ENCODE peak calls at places on chromosomes 3 and 15, in eight cellular contexts. I is dermis blood vessel endothelial cell, T is ovary, R is NCI-H146, P is bronchial epithelial cell, F is skeletal muscle cell, Z is mesothelial cell of epicardium, B is SW 1271. S is an unnamed sample.

GRCh38 chr3:8301977-8302589 is 199.5 kb upstream of the LMCD1 start:
- DNase-seq in T (no peak), R (no peak), P (peak), B (peak), Z (no peak), F (peak), I (peak), S (no peak)

GRCh38 chr3:45881031-45882022 is 5.0 kb upstream of the CCR9 start:
- DNase-seq in R (no peak), F (no peak), T (no peak), P (peak), Z (no peak), B (no peak), I (no peak), S (peak)

GRCh38 chr15:35630570-35630969 is 84.6 kb upstream of the DPH6 start:
- DNase-seq in T (no peak), R (no peak), Z (no peak), B (no peak), P (peak), F (peak), I (no peak), S (no peak)

GRCh38 chr3:35829499-35829898 is 190.2 kb downstream of the ARPP21 start:
- DNase-seq in P (peak), I (no peak), T (no peak), Z (no peak), B (no peak), F (no peak), R (no peak), S (no peak)

GRCh38 chr3:25604107-25604805 is 60.5 kb downstream of the TOP2B start:
- DNase-seq in I (no peak), P (peak), T (no peak), Z (no peak), R (no peak), B (no peak), F (peak), S (no peak)

GRCh38 chr3:170725285-170725731 is 139.4 kb upstream of the SLC7A14 start:
- DNase-seq in P (no peak), F (no peak), I (no peak), Z (no peak), B (no peak), R (no peak), T (no peak), S (no peak)

GRCh38 chr3:10949197-10949596 is 43.4 kb upstream of the SLC6A1 start:
- DNase-seq in I (no peak), B (no peak), T (no peak), R (no peak), F (no peak), Z (no peak), P (no peak), S (no peak)

GRCh38 chr15:66101715-66102395 is 151.7 kb downstream of the MEGF11 start:
- DNase-seq in I (no peak), P (no peak), Z (no peak), F (no peak), R (peak), B (no peak), T (no peak), S (no peak)

GRCh38 chr3:31862861-31863260 is 118.2 kb downstream of the OSBPL10 start:
- DNase-seq in Z (no peak), B (no peak), F (no peak), I (no peak), P (no peak), T (no peak), R (no peak), S (no peak)

GRCh38 chr3:178170698-178171535 is 365.3 kb upstream of the KCNMB2 start:
- DNase-seq in B (no peak), R (no peak), Z (no peak), F (peak), P (peak), I (peak), T (no peak), S (no peak)

GRCh38 chr3:195893121-195893449 is 15.3 kb downstream of the TNK2 start:
- DNase-seq in F (no peak), T (no peak), Z (no peak), P (no peak), B (no peak), R (no peak), I (no peak), S (no peak)

GRCh38 chr3:17442332-17443049 is 299.9 kb downstream of the TBC1D5 start:
- DNase-seq in Z (no peak), B (no peak), F (no peak), P (peak), R (no peak), I (no peak), T (no peak), S (no peak)

GRCh38 chr15:80556694-80557367 is 138.3 kb upstream of the ABHD17C start:
- DNase-seq in B (no peak), Z (no peak), P (no peak), F (peak), R (no peak), I (no peak), T (no peak), S (no peak)

GRCh38 chr3:57696861-57697321 is 4.0 kb upstream of the DENND6A start:
- DNase-seq in Z (no peak), R (no peak), F (peak), I (no peak), P (peak), B (no peak), T (no peak), S (no peak)

GRCh38 chr15:73530649-73531048 is 87.7 kb downstream of the REC114 start:
- DNase-seq in T (no peak), F (no peak), R (no peak), I (no peak), P (peak), B (no peak), Z (no peak), S (no peak)

GRCh38 chr3:106678657-106679390 is 698.4 kb upstream of the CCDC54 start:
- DNase-seq in T (no peak), R (no peak), Z (no peak), P (no peak), I (no peak), F (no peak), B (no peak), S (no peak)

GRCh38 chr15:29103825-29104565 is 165.6 kb downstream of the NSMCE3 start:
- DNase-seq in R (no peak), Z (peak), T (peak), I (peak), F (peak), B (no peak), P (peak), S (peak)

GRCh38 chr15:52295421-52295991 is at the start of gene MYO5C:
- DNase-seq in T (peak), Z (peak), I (peak), B (no peak), F (no peak), R (peak), P (peak), S (no peak)

GRCh38 chr15:74786659-74787165 is 4.8 kb downstream of the CSK start:
- DNase-seq in B (no peak), I (no peak), P (no peak), F (no peak), R (no peak), T (no peak), Z (no peak), S (no peak)

GRCh38 chr3:38327335-38328009 is 19.1 kb upstream of the XYLB start:
- DNase-seq in P (peak), I (peak), T (no peak), R (no peak), F (peak), Z (no peak), B (no peak), S (no peak)

GRCh38 chr3:107704477-107704876 is 181.7 kb downstream of the BBX start:
- DNase-seq in F (no peak), T (no peak), I (peak), R (no peak), B (no peak), Z (no peak), P (peak), S (no peak)

GRCh38 chr3:93867425-93867824 is 106.3 kb downstream of the PROS1 start:
- DNase-seq in F (no peak), Z (no peak), T (no peak), I (no peak), B (no peak), R (no peak), P (no peak), S (no peak)

GRCh38 chr15:33045066-33045810 is 149.3 kb downstream of the FMN1 start:
- DNase-seq in P (no peak), B (no peak), Z (no peak), T (no peak), F (no peak), I (no peak), R (no peak), S (no peak)

GRCh38 chr3:128794067-128794768 is 68.2 kb downstream of the RAB7A start:
- DNase-seq in T (no peak), P (peak), R (no peak), Z (no peak), F (peak), I (peak), B (no peak), S (peak)

GRCh38 chr3:113643583-113643982 is 52.9 kb downstream of the USF3 start:
- DNase-seq in Z (no peak), I (no peak), F (no peak), T (no peak), B (no peak), R (no peak), P (no peak), S (no peak)

GRCh38 chr3:72957303-72957702 is 39.3 kb upstream of the PPP4R2 start:
- DNase-seq in T (no peak), Z (no peak), B (no peak), F (no peak), R (no peak), I (no peak), P (no peak), S (no peak)

GRCh38 chr3:185318136-185318535 is 44.8 kb upstream of the MAP3K13 start:
- DNase-seq in B (no peak), F (no peak), R (no peak), Z (no peak), P (peak), T (no peak), I (peak), S (no peak)

GRCh38 chr15:85407421-85408269 is 27.2 kb downstream of the AKAP13 start:
- DNase-seq in B (peak), T (no peak), F (peak), R (no peak), I (peak), P (peak), Z (no peak), S (peak)

GRCh38 chr15:45288947-45289346 is 36.9 kb downstream of the SLC28A2 start:
- DNase-seq in P (no peak), B (no peak), F (no peak), T (no peak), R (no peak), I (no peak), Z (no peak), S (no peak)

GRCh38 chr3:51982352-51982837 is 940 bp upstream of the ACY1 start:
- DNase-seq in T (no peak), Z (no peak), P (no peak), I (peak), B (peak), F (no peak), R (peak), S (no peak)

GRCh38 chr3:54891540-54891897 is 36.3 kb downstream of the LRTM1 start:
- DNase-seq in B (no peak), T (peak), I (no peak), R (peak), P (peak), F (peak), Z (peak), S (no peak)

GRCh38 chr15:33048255-33048654 is 146.3 kb downstream of the FMN1 start:
- DNase-seq in Z (no peak), F (no peak), R (no peak), I (no peak), B (no peak), P (no peak), T (no peak), S (no peak)

GRCh38 chr15:96361309-96362000 is 31.0 kb downstream of the NR2F2 start:
- DNase-seq in Z (no peak), P (no peak), I (no peak), F (no peak), B (no peak), R (no peak), T (no peak), S (no peak)

GRCh38 chr15:52466134-52466701 is 62.5 kb downstream of the MYO5A start:
- DNase-seq in R (no peak), F (no peak), P (no peak), B (no peak), T (no peak), Z (no peak), I (no peak), S (peak)

GRCh38 chr15:51970981-51971352 is 611 bp downstream of the LEO1 start:
- DNase-seq in R (no peak), T (no peak), I (no peak), B (no peak), Z (no peak), P (no peak), F (no peak), S (no peak)

GRCh38 chr3:149352556-149352955 is 19.1 kb upstream of the TM4SF18 start:
- DNase-seq in B (no peak), F (no peak), P (peak), Z (no peak), I (peak), R (peak), T (peak), S (peak)

GRCh38 chr3:127929818-127930217 is 14.8 kb downstream of the KBTBD12 start:
- DNase-seq in I (no peak), T (no peak), P (peak), R (peak), F (no peak), Z (no peak), B (no peak), S (no peak)

GRCh38 chr3:183844606-183845005 is 19.2 kb upstream of the MAP6D1 start:
- DNase-seq in B (no peak), P (peak), Z (no peak), F (peak), T (no peak), I (peak), R (no peak), S (no peak)

S was measured in activated naive CD4-positive, alpha-beta T cell treated with anti-CD3 and anti-CD28 coated beads, Interleukin-2, amount 50 U/mL, for 16 hours.